ENCODE peak calls at places on chromosomes 5 and 9, in four cellular contexts. M, X, T and N are unnamed samples.

GRCh38 chr5:2864515-2864914 is 113.0 kb upstream of the IRX2 start:
- DNase-seq in M (no peak), X (no peak), T (no peak), N (no peak)

GRCh38 chr5:68295772-68296171 is 80.2 kb downstream of the PIK3R1 start:
- DNase-seq in M (no peak), X (no peak), T (no peak), N (peak; percentile 67)

GRCh38 chr5:138264183-138264582 is 10.2 kb downstream of the GFRA3 start:
- DNase-seq in M (no peak), X (no peak), T (no peak), N (no peak)

GRCh38 chr9:14985419-14985818 is 75.2 kb upstream of the FREM1 start:
- DNase-seq in M (no peak), X (no peak), T (no peak), N (no peak)

GRCh38 chr9:115118471-115119156 is 657 bp upstream of the TNC start:
- DNase-seq in M (peak; percentile 97), X (peak; percentile 95), T (peak; percentile 25), N (peak; percentile 95)

GRCh38 chr9:137455361-137455991 is 3.7 kb downstream of the NSMF start:
- DNase-seq in M (no peak), X (no peak), T (peak; percentile 4), N (no peak)

GRCh38 chr9:99601506-99601905 is 220.2 kb upstream of the NR4A3 start:
- DNase-seq in M (no peak), X (no peak), T (no peak), N (no peak)

GRCh38 chr5:16741007-16741406 is 124.2 kb upstream of the RETREG1 start:
- DNase-seq in M (no peak), X (peak; percentile 14), T (no peak), N (peak; percentile 41)

GRCh38 chr5:132947661-132948060 is 15.8 kb downstream of the AFF4 start:
- DNase-seq in M (peak; percentile 42), X (peak; percentile 46), T (no peak), N (no peak)

GRCh38 chr9:100521282-100521681 is 48.3 kb downstream of the TMEFF1 start:
- DNase-seq in M (no peak), X (no peak), T (no peak), N (no peak)

GRCh38 chr9:91362212-91362611 is 494 bp upstream of the AUH start:
- DNase-seq in M (no peak), X (no peak), T (no peak), N (no peak)

GRCh38 chr5:168073311-168073710 is 218.1 kb upstream of the WWC1 start:
- DNase-seq in M (no peak), X (no peak), T (no peak), N (no peak)

GRCh38 chr9:88197781-88198345 is 59.6 kb upstream of the SPATA31C2 start:
- DNase-seq in M (peak; percentile 86), X (peak; percentile 65), T (no peak), N (peak; percentile 81)

GRCh38 chr5:61805101-61805500 is 473.0 kb downstream of the ZSWIM6 start:
- DNase-seq in M (peak; percentile 71), X (peak; percentile 78), T (no peak), N (peak; percentile 87)

DNA sequence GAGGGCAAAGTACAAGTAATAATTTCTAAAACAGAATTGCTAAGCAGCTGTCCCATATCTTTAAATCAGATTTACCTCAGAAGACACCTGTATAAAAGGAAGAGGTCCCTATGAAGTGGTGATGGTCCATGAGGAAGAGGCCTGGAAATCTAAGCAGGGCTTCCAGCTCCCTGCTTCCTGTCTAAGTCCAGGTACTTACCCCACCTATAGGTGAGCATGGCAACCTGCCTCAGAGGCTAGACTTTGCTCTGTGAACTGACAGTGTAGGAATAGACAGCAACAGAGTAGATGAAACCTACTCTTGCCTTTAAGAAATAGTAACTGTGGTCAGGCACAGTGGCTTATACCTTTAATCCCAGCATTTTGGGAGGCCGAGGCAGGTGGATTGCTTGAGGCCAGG is 55.8 kb upstream of the ARRDC3 start:
- DNase-seq in M (no peak), X (no peak), T (no peak), N (peak; percentile 14)
- TF ChIP-seq CTCF in M (no peak), X (no peak), T (no peak), N (no peak)

DNA sequence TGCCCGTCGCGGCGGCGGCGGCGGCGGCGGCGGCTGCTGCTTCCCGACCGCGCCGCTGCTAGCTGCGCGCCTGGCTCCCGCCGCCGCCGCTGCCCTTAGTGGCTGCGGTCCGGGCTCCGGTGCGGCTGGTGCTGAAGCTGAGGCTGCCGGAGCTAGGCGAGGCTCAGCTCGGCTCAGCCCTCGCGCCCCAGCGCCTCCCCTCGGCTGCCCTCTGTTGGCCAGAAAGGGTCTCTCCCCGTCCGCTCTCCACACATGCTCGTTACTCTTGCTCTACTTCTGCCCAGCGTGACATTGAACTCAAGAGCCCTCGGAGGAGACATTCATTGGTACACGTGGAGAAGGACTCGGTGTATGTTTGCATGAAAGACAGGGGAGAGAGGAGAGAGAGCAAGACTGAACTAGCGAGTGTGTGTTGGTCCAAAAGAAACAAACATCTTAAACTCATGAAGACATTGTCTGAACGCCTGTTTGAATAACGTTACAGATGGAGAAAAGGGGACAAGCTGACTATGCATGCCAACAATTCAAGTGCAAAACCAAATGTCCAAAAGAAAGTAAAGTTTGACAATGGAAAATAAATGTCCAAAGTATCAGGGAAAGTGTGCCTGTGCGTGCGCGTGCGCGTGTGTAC is at the start of gene HCN1:
- DNase-seq in M (no peak), X (peak; percentile 76), T (peak; percentile 81), N (peak; percentile 69)
- TF ChIP-seq CTCF in M (peak; percentile 21), X (peak; percentile 84), T (peak; percentile 41), N (peak; percentile 98)

GRCh38 chr5:20105915-20106314 is 117.9 kb upstream of the CDH18 start:
- DNase-seq in M (no peak), X (no peak), T (no peak), N (no peak)
- TF ChIP-seq CTCF in M (no peak), X (no peak), T (no peak), N (no peak)

GRCh38 chr5:180159756-180160155 is 49.3 kb downstream of the RASGEF1C start:
- DNase-seq in M (no peak), X (no peak), T (no peak), N (no peak)

GRCh38 chr5:180160822-180161221 is 48.2 kb downstream of the RASGEF1C start:
- DNase-seq in M (no peak), X (no peak), T (no peak), N (no peak)

GRCh38 chr5:180162304-180162661 is 46.7 kb downstream of the RASGEF1C start:
- DNase-seq in M (no peak), X (no peak), T (no peak), N (no peak)

GRCh38 chr5:180160215-180160614 is 48.8 kb downstream of the RASGEF1C start:
- DNase-seq in M (no peak), X (no peak), T (no peak), N (no peak)

GRCh38 chr5:180161420-180162303 is 47.3 kb downstream of the RASGEF1C start:
- DNase-seq in M (no peak), X (no peak), T (no peak), N (no peak)
- TF ChIP-seq CTCF in M (no peak), X (no peak), T (no peak), N (no peak)

DNA sequence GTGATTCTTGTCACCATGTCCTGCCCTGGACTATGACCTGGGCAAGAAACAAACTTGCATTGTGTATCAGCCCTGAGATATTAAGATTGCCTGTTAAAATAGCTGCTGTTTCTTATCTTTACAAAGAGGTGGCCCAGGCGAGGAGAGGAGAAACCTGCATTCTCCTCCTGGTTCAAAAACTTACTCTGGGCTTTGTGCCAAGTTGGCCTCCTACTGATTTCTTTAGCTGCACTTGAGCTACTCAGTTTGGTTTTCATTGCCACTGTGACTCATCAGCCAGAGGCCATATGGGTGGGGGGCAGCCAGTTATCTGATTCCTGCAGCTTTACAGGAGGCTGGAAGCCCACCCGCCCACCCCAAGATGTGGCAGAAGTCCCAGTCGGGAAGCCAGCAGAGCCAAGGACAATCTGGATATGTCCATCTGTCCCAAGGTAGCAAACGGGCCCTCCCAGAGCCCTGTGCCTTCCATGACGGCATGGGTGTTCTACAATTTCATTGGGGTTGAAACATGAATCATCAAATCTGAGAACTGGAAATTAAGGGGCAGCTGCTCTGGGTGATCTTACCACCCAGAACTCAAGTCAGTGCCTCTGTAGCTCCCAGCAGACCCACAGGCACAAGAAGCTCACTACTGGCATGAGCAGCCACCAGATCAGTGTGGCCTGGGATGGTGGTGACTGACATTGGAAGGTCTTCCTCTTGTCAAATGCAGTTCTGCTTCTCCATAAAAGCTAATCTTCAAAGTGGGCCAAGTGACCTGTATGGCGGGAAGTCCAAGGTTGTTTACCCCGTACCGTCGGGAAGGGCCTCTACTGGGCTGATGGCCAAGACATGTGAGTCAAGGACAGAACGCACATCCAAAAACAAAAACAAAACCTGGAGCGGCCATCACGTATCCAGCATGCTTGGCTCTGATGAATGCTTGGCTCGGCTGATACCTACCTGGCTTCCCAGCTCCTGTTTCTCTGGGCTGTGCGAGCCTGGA is 15.5 kb downstream of the FCN2 start:
- DNase-seq in M (peak; percentile 57), X (peak; percentile 87), T (no peak), N (peak; percentile 84)
- TF ChIP-seq CTCF in M (no peak), X (no peak), T (no peak), N (no peak)

DNA sequence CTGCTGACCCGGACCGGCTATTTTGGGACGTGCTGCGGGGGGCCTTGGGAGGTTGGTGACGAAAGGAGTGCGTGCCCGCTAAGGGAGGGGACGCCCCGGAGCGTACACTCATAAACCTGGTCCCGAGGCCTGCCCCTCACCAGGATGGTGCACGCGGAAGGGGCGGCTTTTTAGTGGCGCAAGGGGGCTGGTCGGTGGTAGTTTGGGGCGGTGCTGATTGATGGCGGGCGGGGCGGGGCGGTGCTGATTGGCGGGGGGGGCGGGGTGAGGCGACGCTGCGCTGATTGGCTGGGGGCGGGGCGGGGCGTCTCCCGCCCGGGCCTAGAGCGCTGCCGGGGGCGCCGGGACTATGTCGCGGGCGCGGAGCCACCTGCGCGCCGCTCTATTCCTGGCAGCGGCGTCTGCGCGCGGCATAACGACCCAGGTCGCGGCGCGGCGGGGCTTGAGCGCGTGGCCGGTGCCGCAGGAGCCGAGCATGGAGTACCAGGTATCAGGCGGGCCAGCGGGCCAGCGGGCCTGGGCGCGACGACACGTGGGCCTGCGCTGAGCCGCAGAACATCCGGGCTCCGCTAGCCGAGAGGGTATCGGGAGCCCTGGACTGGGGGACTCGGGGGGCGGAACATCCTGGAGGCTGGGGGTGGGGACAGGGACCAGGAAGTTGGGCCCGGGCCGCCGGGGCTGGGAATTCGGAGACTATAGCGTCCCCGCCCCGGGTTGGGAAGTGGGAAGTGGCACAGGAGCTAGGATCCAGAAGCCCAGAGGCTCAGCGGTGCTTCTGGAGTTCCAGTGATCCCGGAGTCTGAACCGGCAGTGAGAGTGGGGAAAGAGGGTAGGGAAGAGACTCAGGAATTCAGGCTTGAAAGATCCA is at the start of gene FPGS:
- DNase-seq in M (peak; percentile 78), X (peak; percentile 88), T (peak; percentile 78), N (peak; percentile 99)
- TF ChIP-seq CTCF in M (peak; percentile 1), X (no peak), T (no peak), N (no peak)